ENCODE peak calls at places on chromosome 9, in seven cellular contexts. One of them, this sample, is unnamed.

GRCh38 chr9:107569171-107569570 is 79.6 kb upstream of the KLF4 start:
- DNase-seq in neural progenitor cell: no peak
- DNase-seq in fibroblast of lung: peak; percentile 46
- DNase-seq in neuronal stem cell: no peak
- DNase-seq in GM23248: no peak
- DNase-seq in PC-9: peak; percentile 43
- DNase-seq in PC-3: peak; percentile 17
- DNase-seq in this sample: no peak

GRCh38 chr9:133226219-133227171 is 17.4 kb upstream of the OBP2B start:
- DNase-seq in neural progenitor cell: no peak
- DNase-seq in GM23248: no peak
- DNase-seq in PC-9: no peak
- DNase-seq in neuronal stem cell: no peak
- DNase-seq in fibroblast of lung: no peak
- DNase-seq in PC-3: no peak
- DNase-seq in this sample: peak; percentile 77

GRCh38 chr9:33223696-33224095 is 16.3 kb upstream of the SPINK4 start:
- DNase-seq in fibroblast of lung: peak; percentile 27
- DNase-seq in neural progenitor cell: no peak
- DNase-seq in PC-3: peak; percentile 25
- DNase-seq in PC-9: no peak
- DNase-seq in GM23248: peak; percentile 36
- DNase-seq in neuronal stem cell: no peak
- DNase-seq in this sample: no peak

GRCh38 chr9:76667521-76667957 is 96.7 kb upstream of the PCA3 start:
- DNase-seq in neural progenitor cell: no peak
- DNase-seq in fibroblast of lung: peak; percentile 39
- DNase-seq in PC-9: no peak
- DNase-seq in PC-3: no peak
- DNase-seq in neuronal stem cell: no peak
- DNase-seq in GM23248: peak; percentile 80
- DNase-seq in this sample: peak; percentile 68

GRCh38 chr9:117868594-117868993 is 164.4 kb downstream of the TLR4 start:
- DNase-seq in fibroblast of lung: no peak
- DNase-seq in PC-3: no peak
- DNase-seq in GM23248: no peak
- DNase-seq in neuronal stem cell: no peak
- DNase-seq in PC-9: no peak
- DNase-seq in neural progenitor cell: no peak
- DNase-seq in this sample: no peak

GRCh38 chr9:8255852-8256251 is 456.3 kb upstream of the DMAC1 start:
- DNase-seq in GM23248: no peak
- DNase-seq in PC-9: no peak
- DNase-seq in neuronal stem cell: no peak
- DNase-seq in fibroblast of lung: peak; percentile 5
- DNase-seq in neural progenitor cell: no peak
- DNase-seq in PC-3: no peak
- DNase-seq in this sample: no peak

GRCh38 chr9:25935188-25935587 is 256.9 kb upstream of the TUSC1 start:
- DNase-seq in GM23248: no peak
- DNase-seq in neural progenitor cell: no peak
- DNase-seq in fibroblast of lung: no peak
- DNase-seq in PC-9: no peak
- DNase-seq in PC-3: peak; percentile 57
- DNase-seq in neuronal stem cell: no peak
- DNase-seq in this sample: no peak

GRCh38 chr9:128556915-128557634 is 4.7 kb downstream of the SPTAN1 start:
- DNase-seq in PC-9: no peak
- DNase-seq in GM23248: peak; percentile 17
- DNase-seq in neural progenitor cell: no peak
- DNase-seq in fibroblast of lung: no peak
- DNase-seq in neuronal stem cell: no peak
- DNase-seq in PC-3: no peak
- DNase-seq in this sample: no peak

GRCh38 chr9:127651697-127652610 is 39.9 kb downstream of the STXBP1 start:
- DNase-seq in PC-9: no peak
- DNase-seq in fibroblast of lung: no peak
- DNase-seq in PC-3: no peak
- DNase-seq in GM23248: no peak
- DNase-seq in neural progenitor cell: no peak
- DNase-seq in neuronal stem cell: no peak
- DNase-seq in this sample: no peak

GRCh38 chr9:110891760-110892159 is 146.5 kb downstream of the LPAR1 start:
- DNase-seq in fibroblast of lung: peak; percentile 54
- DNase-seq in neural progenitor cell: no peak
- DNase-seq in neuronal stem cell: no peak
- DNase-seq in PC-9: no peak
- DNase-seq in GM23248: peak; percentile 73
- DNase-seq in PC-3: peak; percentile 66
- DNase-seq in this sample: no peak

GRCh38 chr9:134503301-134504105 is 138.1 kb upstream of the COL5A1 start:
- DNase-seq in fibroblast of lung: no peak
- DNase-seq in GM23248: peak; percentile 24
- DNase-seq in neural progenitor cell: no peak
- DNase-seq in PC-3: no peak
- DNase-seq in PC-9: no peak
- DNase-seq in neuronal stem cell: no peak
- DNase-seq in this sample: peak; percentile 62

GRCh38 chr9:134500931-134501265 is 140.7 kb upstream of the COL5A1 start:
- DNase-seq in PC-9: no peak
- DNase-seq in neural progenitor cell: no peak
- DNase-seq in fibroblast of lung: no peak
- DNase-seq in PC-3: no peak
- DNase-seq in GM23248: no peak
- DNase-seq in neuronal stem cell: no peak
- DNase-seq in this sample: peak; percentile 23

GRCh38 chr9:134501266-134502181 is 140.1 kb upstream of the COL5A1 start:
- DNase-seq in PC-9: no peak
- DNase-seq in neuronal stem cell: no peak
- DNase-seq in PC-3: no peak
- DNase-seq in fibroblast of lung: peak; percentile 14
- DNase-seq in GM23248: no peak
- DNase-seq in neural progenitor cell: no peak
- DNase-seq in this sample: peak; percentile 65

GRCh38 chr9:134504106-134504385 is 137.6 kb upstream of the COL5A1 start:
- DNase-seq in PC-3: no peak
- DNase-seq in GM23248: no peak
- DNase-seq in neural progenitor cell: no peak
- DNase-seq in neuronal stem cell: no peak
- DNase-seq in fibroblast of lung: no peak
- DNase-seq in PC-9: no peak
- DNase-seq in this sample: peak; percentile 17

DNA sequence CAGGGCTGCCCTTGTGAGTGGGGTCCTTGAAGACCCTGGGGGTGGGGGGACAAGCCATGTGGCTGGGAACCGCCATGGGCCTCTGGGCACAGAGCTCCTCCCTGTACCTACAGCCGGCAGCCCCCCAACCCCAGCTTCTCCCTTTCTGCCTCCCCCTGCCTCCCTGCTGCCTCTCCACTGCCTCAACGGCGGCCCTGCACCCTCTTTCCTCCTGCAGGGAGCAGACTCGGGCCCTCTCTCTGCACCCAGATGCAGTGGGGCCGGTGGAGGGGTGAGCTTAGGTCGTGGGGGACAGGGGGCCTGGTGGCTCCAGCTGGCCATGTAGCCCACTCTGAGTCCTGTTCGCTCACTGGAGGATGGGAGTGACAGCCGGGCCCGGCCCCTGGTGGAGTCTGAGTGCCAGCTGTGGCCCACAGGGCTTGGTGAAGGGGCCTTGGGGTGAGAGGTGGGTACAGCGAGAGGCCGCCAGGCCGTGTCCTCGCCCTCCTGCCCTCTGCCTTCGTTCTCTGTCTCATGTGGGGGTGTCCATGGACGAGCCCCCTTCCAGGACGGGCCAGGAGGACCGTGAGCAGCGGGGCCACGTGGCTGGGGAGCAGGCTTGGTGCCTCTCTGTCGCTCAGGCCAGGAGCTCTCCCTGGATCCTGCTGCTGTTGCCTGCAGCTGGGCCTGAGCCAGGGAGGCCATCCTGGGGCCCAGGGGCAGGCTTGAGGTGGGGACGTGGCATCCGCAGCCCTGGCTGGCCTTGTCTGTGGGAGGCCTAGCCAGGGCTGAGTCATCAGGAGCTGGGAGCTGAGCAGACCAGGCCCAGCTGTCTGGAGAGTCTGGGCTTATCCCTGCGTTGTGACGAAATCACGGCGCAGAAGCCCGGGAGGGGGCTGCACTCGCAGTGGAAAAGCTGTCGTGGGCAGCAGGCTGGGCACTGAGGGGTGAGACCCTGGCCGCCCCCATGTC is 139.1 kb upstream of the COL5A1 start:
- DNase-seq in fibroblast of lung: peak; percentile 98
- DNase-seq in GM23248: peak; percentile 100
- DNase-seq in neuronal stem cell: no peak
- DNase-seq in neural progenitor cell: no peak
- DNase-seq in PC-9: peak; percentile 50
- DNase-seq in PC-3: peak; percentile 79
- DNase-seq in this sample: peak; percentile 100
- H2AFZ ChIP-seq in fibroblast of lung: no peak overlapping the region
- H2AFZ ChIP-seq in GM23248: peak overlapping the region; percentile 74
- H2AFZ ChIP-seq in neuronal stem cell: no peak overlapping the region
- H2AFZ ChIP-seq in neural progenitor cell: no peak overlapping the region
- H2AFZ ChIP-seq in PC-9: no peak overlapping the region
- H2AFZ ChIP-seq in PC-3: no peak overlapping the region
- H2AFZ ChIP-seq in this sample: peak overlapping the region; percentile 94

GRCh38 chr9:21744874-21745273 is 57.6 kb upstream of the MTAP start:
- DNase-seq in GM23248: peak; percentile 72
- DNase-seq in PC-3: no peak
- DNase-seq in neuronal stem cell: no peak
- DNase-seq in fibroblast of lung: peak; percentile 79
- DNase-seq in PC-9: peak; percentile 36
- DNase-seq in neural progenitor cell: no peak
- DNase-seq in this sample: no peak
- H3K27me3 ChIP-seq in GM23248: no peaks in the 10 kb centered on the region
- H3K27me3 ChIP-seq in PC-3: no peaks in the 10 kb centered on the region
- H3K27me3 ChIP-seq in neuronal stem cell: peaks cover 3% of the 10 kb centered on the region
- H3K27me3 ChIP-seq in fibroblast of lung: no peaks in the 10 kb centered on the region
- H3K27me3 ChIP-seq in PC-9: no peaks in the 10 kb centered on the region
- H3K27me3 ChIP-seq in neural progenitor cell: peaks cover 100% of the 10 kb centered on the region
- H3K27me3 ChIP-seq in this sample: no peaks in the 10 kb centered on the region

GRCh38 chr9:104772707-104773106 is 8.8 kb downstream of the NIPSNAP3B start:
- DNase-seq in PC-3: no peak
- DNase-seq in neuronal stem cell: no peak
- DNase-seq in neural progenitor cell: no peak
- DNase-seq in fibroblast of lung: no peak
- DNase-seq in GM23248: peak; percentile 40
- DNase-seq in PC-9: no peak
- DNase-seq in this sample: no peak

GRCh38 chr9:104766025-104766424 is 2.1 kb downstream of the NIPSNAP3B start:
- DNase-seq in GM23248: no peak
- DNase-seq in fibroblast of lung: no peak
- DNase-seq in neural progenitor cell: no peak
- DNase-seq in neuronal stem cell: no peak
- DNase-seq in PC-3: no peak
- DNase-seq in PC-9: no peak
- DNase-seq in this sample: no peak

GRCh38 chr9:104767507-104767906 is 3.6 kb downstream of the NIPSNAP3B start:
- DNase-seq in GM23248: no peak
- DNase-seq in PC-9: no peak
- DNase-seq in PC-3: no peak
- DNase-seq in neuronal stem cell: no peak
- DNase-seq in neural progenitor cell: no peak
- DNase-seq in fibroblast of lung: no peak
- DNase-seq in this sample: no peak

GRCh38 chr9:104773118-104773517 is 9.2 kb downstream of the NIPSNAP3B start:
- DNase-seq in neural progenitor cell: no peak
- DNase-seq in fibroblast of lung: no peak
- DNase-seq in PC-3: no peak
- DNase-seq in neuronal stem cell: no peak
- DNase-seq in GM23248: no peak
- DNase-seq in PC-9: no peak
- DNase-seq in this sample: no peak

GRCh38 chr9:104769655-104770054 is 5.7 kb downstream of the NIPSNAP3B start:
- DNase-seq in neuronal stem cell: no peak
- DNase-seq in PC-9: no peak
- DNase-seq in fibroblast of lung: no peak
- DNase-seq in PC-3: no peak
- DNase-seq in neural progenitor cell: no peak
- DNase-seq in GM23248: no peak
- DNase-seq in this sample: no peak
- H3K4me2 ChIP-seq in neuronal stem cell: no peak overlapping the region
- H3K4me2 ChIP-seq in PC-9: no peak overlapping the region
- H3K4me2 ChIP-seq in fibroblast of lung: no peak overlapping the region
- H3K4me2 ChIP-seq in PC-3: no peak overlapping the region
- H3K4me2 ChIP-seq in neural progenitor cell: no peak overlapping the region
- H3K4me2 ChIP-seq in GM23248: no peak overlapping the region
- H3K4me2 ChIP-seq in this sample: no peak overlapping the region

GRCh38 chr9:120714088-120714845 is at the start of gene MEGF9:
- DNase-seq in GM23248: peak; percentile 99
- DNase-seq in neural progenitor cell: peak; percentile 99
- DNase-seq in PC-9: peak; percentile 91
- DNase-seq in PC-3: peak; percentile 93
- DNase-seq in fibroblast of lung: peak; percentile 97
- DNase-seq in neuronal stem cell: peak; percentile 96
- DNase-seq in this sample: peak; percentile 99

GRCh38 chr9:120712539-120713031 is 1.7 kb downstream of the MEGF9 start:
- DNase-seq in PC-9: no peak
- DNase-seq in neuronal stem cell: no peak
- DNase-seq in fibroblast of lung: no peak
- DNase-seq in neural progenitor cell: peak; percentile 16
- DNase-seq in PC-3: no peak
- DNase-seq in GM23248: no peak
- DNase-seq in this sample: no peak

GRCh38 chr9:120714846-120715231 is 569 bp upstream of the MEGF9 start:
- DNase-seq in PC-3: no peak
- DNase-seq in GM23248: no peak
- DNase-seq in neural progenitor cell: no peak
- DNase-seq in fibroblast of lung: no peak
- DNase-seq in neuronal stem cell: no peak
- DNase-seq in PC-9: no peak
- DNase-seq in this sample: no peak

GRCh38 chr9:120711841-120712538 is 2.3 kb downstream of the MEGF9 start:
- DNase-seq in neural progenitor cell: no peak
- DNase-seq in neuronal stem cell: no peak
- DNase-seq in GM23248: no peak
- DNase-seq in fibroblast of lung: peak; percentile 13
- DNase-seq in PC-9: no peak
- DNase-seq in PC-3: peak; percentile 18
- DNase-seq in this sample: no peak

DNA sequence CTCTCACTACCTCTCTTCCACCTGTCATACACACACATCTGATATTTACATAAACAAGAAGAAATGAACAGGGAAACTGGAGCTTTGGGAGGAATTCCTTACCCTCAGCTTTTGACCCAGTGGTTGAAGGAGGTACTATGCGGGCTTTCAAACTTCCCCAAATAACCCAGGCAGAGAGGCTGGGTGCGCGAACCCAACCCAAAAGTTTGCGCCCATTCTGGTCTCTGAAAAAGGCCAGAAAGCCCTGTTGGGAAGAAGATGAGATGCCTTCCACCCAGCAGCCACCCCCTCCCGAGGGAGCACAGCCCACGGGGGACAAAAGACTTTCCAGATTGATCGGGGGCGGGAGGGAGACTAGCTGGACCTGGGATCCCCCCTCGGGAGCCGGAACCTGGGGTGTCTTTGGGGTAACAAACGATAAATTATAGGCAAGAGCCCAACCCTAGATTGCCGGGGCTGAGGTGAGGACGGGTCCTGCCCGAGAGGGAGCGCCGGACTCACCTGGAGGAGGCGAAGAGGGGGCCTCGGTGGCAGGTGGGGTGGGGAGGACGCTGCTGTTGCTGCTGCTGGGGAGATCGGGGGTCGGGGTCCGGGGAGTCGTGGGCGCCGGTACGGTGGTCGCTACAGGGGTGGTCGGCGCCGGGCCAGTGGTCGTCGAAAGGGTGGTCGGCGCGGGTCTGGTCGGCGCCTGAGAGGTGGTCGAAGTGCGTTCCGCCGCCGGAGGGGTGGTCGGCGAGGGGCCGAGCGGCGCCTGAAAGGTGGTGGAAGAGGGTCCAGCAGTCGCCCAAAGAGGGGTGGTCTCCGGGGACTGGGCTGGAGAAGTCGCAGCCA is 798 bp downstream of the MEGF9 start:
- DNase-seq in PC-9: no peak
- DNase-seq in neuronal stem cell: no peak
- DNase-seq in PC-3: peak; percentile 29
- DNase-seq in neural progenitor cell: peak; percentile 18
- DNase-seq in GM23248: peak; percentile 45
- DNase-seq in fibroblast of lung: peak; percentile 13
- DNase-seq in this sample: peak; percentile 81
- H2AFZ ChIP-seq in PC-9: peak overlapping the region; percentile 62
- H2AFZ ChIP-seq in neuronal stem cell: peak overlapping the region; percentile 95
- H2AFZ ChIP-seq in PC-3: peak overlapping the region; percentile 67
- H2AFZ ChIP-seq in neural progenitor cell: peak overlapping the region; percentile 92
- H2AFZ ChIP-seq in GM23248: peak overlapping the region; percentile 94
- H2AFZ ChIP-seq in fibroblast of lung: no peak overlapping the region
- H2AFZ ChIP-seq in this sample: peak overlapping the region; percentile 67

This sample was measured in osteoblast.